ENCODE peak calls at places on chromosome 7, in four cellular contexts. K, R, J and Q are unnamed samples.

GRCh38 chr7:39186671-39187070 is 209.0 kb downstream of the POU6F2 start:
- DNase-seq in J (no peak), K (no peak), R (no peak), Q (no peak)

GRCh38 chr7:151754142-151754590 is 122.7 kb downstream of the PRKAG2 start:
- DNase-seq in J (peak; percentile 93), R (peak; percentile 86), K (peak; percentile 78), Q (peak; percentile 94)

GRCh38 chr7:22589641-22590141 is 89.7 kb upstream of the STEAP1B start:
- DNase-seq in R (no peak), J (peak; percentile 79), K (no peak), Q (no peak)

GRCh38 chr7:27078616-27079233 is 17.1 kb downstream of the HOXA1 start:
- DNase-seq in J (no peak), K (no peak), R (no peak), Q (no peak)

GRCh38 chr7:5296015-5296621 is 13.4 kb downstream of the SLC29A4 start:
- DNase-seq in J (no peak), K (no peak), R (no peak), Q (no peak)

GRCh38 chr7:378041-378420 is 88.1 kb downstream of the FOXL3 start:
- DNase-seq in R (no peak), J (peak; percentile 33), K (no peak), Q (no peak)

GRCh38 chr7:149844445-149844844 is 6.3 kb downstream of the ZNF862 start:
- DNase-seq in R (no peak), J (no peak), K (no peak), Q (no peak)

GRCh38 chr7:151113344-151114150 is 27.3 kb downstream of the AGAP3 start:
- DNase-seq in K (no peak), J (no peak), R (peak; percentile 37), Q (peak; percentile 69)

GRCh38 chr7:39595102-39595620 is 28.2 kb upstream of the RALA start:
- DNase-seq in K (no peak), R (no peak), J (no peak), Q (peak; percentile 33)

GRCh38 chr7:70498232-70498631 is 633.7 kb upstream of the GALNT17 start:
- DNase-seq in K (no peak), R (no peak), J (no peak), Q (no peak)

GRCh38 chr7:112550468-112551060 is 69.8 kb downstream of the LSMEM1 start:
- DNase-seq in J (no peak), R (peak; percentile 60), K (no peak), Q (peak; percentile 63)

GRCh38 chr7:90173127-90173844 is 19.0 kb downstream of the STEAP1 start:
- DNase-seq in J (no peak), K (no peak), R (no peak), Q (no peak)

GRCh38 chr7:148819697-148820332 is 64.3 kb downstream of the EZH2 start:
- DNase-seq in K (no peak), J (no peak), R (no peak), Q (no peak)

GRCh38 chr7:45182856-45183710 is 25.5 kb downstream of the RAMP3 start:
- DNase-seq in R (no peak), J (peak; percentile 50), K (no peak), Q (no peak)

GRCh38 chr7:144027974-144028373 is 20.8 kb upstream of the OR2A5 start:
- DNase-seq in R (no peak), K (no peak), J (no peak), Q (no peak)

GRCh38 chr7:90337106-90337505 is 9.4 kb upstream of the GTPBP10 start:
- DNase-seq in R (no peak), K (no peak), J (no peak), Q (no peak)

GRCh38 chr7:106480616-106481031 is 180.3 kb downstream of the CCDC71L start:
- DNase-seq in J (no peak), K (no peak), R (no peak), Q (no peak)

GRCh38 chr7:115600196-115600595 is 430.4 kb downstream of the TFEC start:
- DNase-seq in R (no peak), K (no peak), J (no peak), Q (no peak)

GRCh38 chr7:41508755-41509154 is 194.1 kb downstream of the INHBA start:
- DNase-seq in K (no peak), R (no peak), J (no peak), Q (peak; percentile 52)

GRCh38 chr7:2708041-2708440 is 20.0 kb downstream of the AMZ1 start:
- DNase-seq in J (no peak), R (no peak), K (no peak), Q (no peak)

GRCh38 chr7:104938741-104939390 is 75.1 kb upstream of the KMT2E start:
- DNase-seq in R (no peak), K (no peak), J (no peak), Q (no peak)

GRCh38 chr7:116408166-116408565 is 91.4 kb upstream of the CAV2 start:
- DNase-seq in R (no peak), K (no peak), J (no peak), Q (no peak)

GRCh38 chr7:75711634-75712494 is 26.9 kb downstream of the HIP1 start:
- DNase-seq in K (no peak), R (no peak), J (no peak), Q (no peak)

GRCh38 chr7:14888904-14889482 is 13.6 kb downstream of the DGKB start:
- DNase-seq in J (no peak), K (no peak), R (no peak), Q (peak; percentile 3)

GRCh38 chr7:157271991-157272324 is 64.8 kb upstream of the DNAJB6 start:
- DNase-seq in R (peak; percentile 93), J (peak; percentile 96), K (peak; percentile 33), Q (peak; percentile 82)

GRCh38 chr7:39633563-39634550 is 10.5 kb downstream of the RALA start:
- DNase-seq in K (no peak), R (no peak), J (no peak), Q (no peak)

GRCh38 chr7:149741629-149742028 is 31.8 kb downstream of the ZNF467 start:
- DNase-seq in R (peak; percentile 62), J (no peak), K (no peak), Q (no peak)

GRCh38 chr7:131544021-131544420 is 12.4 kb downstream of the PODXL start:
- DNase-seq in J (no peak), R (no peak), K (no peak), Q (no peak)

GRCh38 chr7:34222316-34222715 is 317.0 kb downstream of the BMPER start:
- DNase-seq in K (no peak), R (no peak), J (no peak), Q (no peak)

GRCh38 chr7:155324012-155324917 is 26.6 kb downstream of the INSIG1 start:
- DNase-seq in R (no peak), J (no peak), K (no peak), Q (no peak)

GRCh38 chr7:14275346-14275745 is 285.9 kb upstream of the ETV1 start:
- DNase-seq in J (no peak), R (no peak), K (no peak), Q (no peak)

GRCh38 chr7:76515999-76516443 is 5.7 kb downstream of the UPK3B start:
- DNase-seq in R (peak; percentile 62), K (no peak), J (no peak), Q (no peak)

GRCh38 chr7:122983261-122983660 is 12.2 kb downstream of the TAS2R16 start:
- DNase-seq in K (no peak), R (no peak), J (no peak), Q (no peak)

GRCh38 chr7:15507708-15508107 is 54.1 kb downstream of the AGMO start:
- DNase-seq in J (no peak), K (no peak), R (no peak), Q (no peak)

GRCh38 chr7:41058986-41059741 is 643.7 kb downstream of the INHBA start:
- DNase-seq in J (no peak), K (no peak), R (peak; percentile 3), Q (peak; percentile 44)

GRCh38 chr7:157559596-157560257 is 222.9 kb downstream of the DNAJB6 start:
- DNase-seq in K (no peak), J (peak; percentile 54), R (no peak), Q (no peak)

GRCh38 chr7:123538897-123539296 is 4.5 kb upstream of the IQUB start:
- DNase-seq in K (no peak), J (no peak), R (no peak), Q (no peak)

GRCh38 chr7:30800785-30801252 is 29.6 kb downstream of the MINDY4 start:
- DNase-seq in K (no peak), R (peak; percentile 72), J (peak; percentile 82), Q (peak; percentile 84)

GRCh38 chr7:26419198-26419597 is 127.5 kb downstream of the SNX10 start:
- DNase-seq in K (no peak), R (no peak), J (no peak), Q (no peak)

GRCh38 chr7:50068026-50068425 is 25.0 kb downstream of the ZPBP start:
- DNase-seq in K (no peak), J (no peak), R (peak; percentile 57), Q (no peak)
- TF ChIP-seq CTCF in K (no peak), J (peak; percentile 25), R (peak; percentile 52), Q (no peak)

DNA sequence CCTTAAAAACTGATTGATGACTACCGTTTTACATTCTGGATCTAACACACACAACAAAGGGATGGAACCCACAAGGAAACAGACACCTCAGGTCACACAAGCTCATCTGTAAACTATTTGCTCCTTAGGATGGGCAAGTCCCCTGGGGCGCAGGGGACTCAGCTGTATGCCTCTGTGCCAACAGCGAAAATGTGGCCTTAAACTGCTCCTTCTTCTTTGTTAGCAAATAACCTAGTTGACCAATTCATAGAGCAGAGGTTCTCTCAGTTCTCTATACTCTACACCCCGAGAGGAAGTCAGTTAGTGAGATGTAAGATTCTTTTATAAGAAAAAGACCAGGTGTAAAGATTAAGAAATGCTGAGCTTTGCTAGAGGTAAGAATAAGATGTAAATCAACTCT is 181.9 kb upstream of the PRSS58 start:
- DNase-seq in R (no peak), J (no peak), K (no peak), Q (no peak)
- TF ChIP-seq CTCF in R (no peak), J (no peak), K (no peak), Q (no peak)

GRCh38 chr7:153835104-153835503 is 217.1 kb upstream of the DPP6 start:
- DNase-seq in J (no peak), K (no peak), R (no peak), Q (no peak)
- TF ChIP-seq CTCF in J (no peak), K (no peak), R (no peak), Q (no peak)

DNA sequence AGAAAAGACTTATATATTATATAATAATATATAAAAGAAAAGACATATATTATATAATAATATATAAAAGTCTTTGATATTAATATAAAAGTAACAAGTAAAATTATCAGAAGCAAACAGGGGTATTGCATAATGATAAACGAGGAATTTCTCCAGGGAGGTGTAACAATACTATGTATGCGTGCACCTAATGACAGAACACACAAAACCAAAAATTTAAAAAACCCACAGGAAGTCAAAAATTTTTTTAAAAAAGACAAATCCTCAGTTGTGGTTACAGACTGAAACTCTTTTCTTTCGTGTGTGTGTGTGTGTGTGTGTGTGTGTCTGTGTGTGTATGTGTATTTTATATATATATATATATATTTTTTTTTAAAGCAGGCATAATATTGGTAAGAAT is 279.2 kb upstream of the DPP6 start:
- DNase-seq in R (no peak), K (no peak), J (no peak), Q (no peak)
- TF ChIP-seq CTCF in R (no peak), K (no peak), J (no peak), Q (no peak)